ENCODE peak calls at places on chromosome 6, in six cellular contexts. H, B, C, I, R and J are unnamed samples.

GRCh38 chr6:133408543-133408942 is 167.4 kb downstream of the EYA4 start:
- DNase-seq in I (no peak), C (no peak), H (no peak), R (no peak), B (no peak), J (no peak)

GRCh38 chr6:3165631-3166534 is 8.5 kb upstream of the TUBB2A start:
- DNase-seq in H (no peak), B (no peak), C (no peak), I (no peak), R (no peak), J (no peak)

GRCh38 chr6:130996635-130997034 is 66.4 kb downstream of the EPB41L2 start:
- DNase-seq in C (no peak), R (no peak), B (no peak), H (no peak), I (no peak), J (no peak)

GRCh38 chr6:4662886-4663285 is 113.3 kb upstream of the CDYL start:
- DNase-seq in R (no peak), H (no peak), I (no peak), B (no peak), C (no peak), J (no peak)

GRCh38 chr6:108494434-108494833 is 66.3 kb upstream of the FOXO3 start:
- DNase-seq in B (no peak), H (no peak), I (no peak), R (no peak), C (no peak), J (no peak)

GRCh38 chr6:123402052-123402451 is 234.7 kb downstream of the TRDN start:
- DNase-seq in H (no peak), I (no peak), C (no peak), B (no peak), R (no peak), J (no peak)

GRCh38 chr6:109389650-109390274 is 7.5 kb upstream of the CD164 start:
- DNase-seq in H (no peak), R (no peak), B (no peak), C (no peak), I (no peak), J (no peak)

GRCh38 chr6:130713144-130713543 is 114.1 kb upstream of the SMLR1 start:
- DNase-seq in R (no peak), C (no peak), H (no peak), B (no peak), I (no peak), J (no peak)

GRCh38 chr6:9851541-9852380 is 563.1 kb downstream of the TFAP2A start:
- DNase-seq in C (no peak), I (no peak), B (no peak), R (no peak), H (no peak), J (no peak)